ENCODE peak calls at places on chromosomes 5 and 9, in seven cellular contexts. Q is astrocyte of the spinal cord, K is uterus, S is OCI-LY7, X is AG04450, W is upper lobe of right lung, E is GM12865. R is an unnamed sample.

GRCh38 chr9:128098936-128099931 is 28.3 kb downstream of the PTGES2 start:
- DNase-seq in Q (no peak), K (no peak), S (no peak), X (no peak), W (no peak), E (no peak), R (no peak)

GRCh38 chr9:104906441-104907277 is 21.3 kb downstream of the ABCA1 start:
- DNase-seq in Q (peak), K (peak), S (no peak), X (no peak), W (no peak), E (no peak), R (no peak)

GRCh38 chr5:39356263-39356662 is 8.0 kb downstream of the C9 start:
- DNase-seq in Q (no peak), K (no peak), S (no peak), X (no peak), W (no peak), E (no peak), R (no peak)

GRCh38 chr9:112081918-112082729 is 93.0 kb downstream of the SUSD1 start:
- DNase-seq in Q (no peak), K (no peak), S (no peak), X (no peak), W (no peak), E (no peak), R (no peak)

GRCh38 chr9:27086818-27087680 is 22.0 kb upstream of the TEK start:
- DNase-seq in Q (peak), K (no peak), S (no peak), X (peak), W (no peak), E (no peak), R (peak)

GRCh38 chr5:74342948-74343682 is 297.4 kb downstream of the ENC1 start:
- DNase-seq in Q (peak), K (no peak), S (no peak), X (no peak), W (no peak), E (no peak), R (no peak)

GRCh38 chr5:89028579-89029272 is 145.7 kb upstream of the MEF2C start:
- DNase-seq in Q (peak), K (no peak), S (no peak), X (peak), W (no peak), E (no peak), R (no peak)

GRCh38 chr5:135660826-135661555 is 82.2 kb upstream of the CXCL14 start:
- DNase-seq in Q (peak), K (no peak), S (no peak), X (no peak), W (no peak), E (peak), R (no peak)

GRCh38 chr5:16406630-16407029 is 59.0 kb downstream of the ZNF622 start:
- DNase-seq in Q (no peak), K (no peak), S (no peak), X (no peak), W (no peak), E (no peak), R (no peak)

GRCh38 chr9:16031971-16032370 is 479.1 kb downstream of the CCDC171 start:
- DNase-seq in Q (peak), K (no peak), S (no peak), X (no peak), W (no peak), E (no peak), R (no peak)

GRCh38 chr5:53052499-53052898 is 57.1 kb downstream of the MOCS2 start:
- DNase-seq in Q (no peak), K (no peak), S (no peak), X (no peak), W (no peak), E (no peak), R (no peak)

GRCh38 chr9:26166537-26166936 is 488.3 kb upstream of the TUSC1 start:
- DNase-seq in Q (no peak), K (no peak), S (no peak), X (no peak), W (no peak), E (no peak), R (no peak)

GRCh38 chr9:90034071-90034470 is 429.3 kb downstream of the GADD45G start:
- DNase-seq in Q (no peak), K (no peak), S (no peak), X (no peak), W (no peak), E (no peak), R (no peak)

DNA sequence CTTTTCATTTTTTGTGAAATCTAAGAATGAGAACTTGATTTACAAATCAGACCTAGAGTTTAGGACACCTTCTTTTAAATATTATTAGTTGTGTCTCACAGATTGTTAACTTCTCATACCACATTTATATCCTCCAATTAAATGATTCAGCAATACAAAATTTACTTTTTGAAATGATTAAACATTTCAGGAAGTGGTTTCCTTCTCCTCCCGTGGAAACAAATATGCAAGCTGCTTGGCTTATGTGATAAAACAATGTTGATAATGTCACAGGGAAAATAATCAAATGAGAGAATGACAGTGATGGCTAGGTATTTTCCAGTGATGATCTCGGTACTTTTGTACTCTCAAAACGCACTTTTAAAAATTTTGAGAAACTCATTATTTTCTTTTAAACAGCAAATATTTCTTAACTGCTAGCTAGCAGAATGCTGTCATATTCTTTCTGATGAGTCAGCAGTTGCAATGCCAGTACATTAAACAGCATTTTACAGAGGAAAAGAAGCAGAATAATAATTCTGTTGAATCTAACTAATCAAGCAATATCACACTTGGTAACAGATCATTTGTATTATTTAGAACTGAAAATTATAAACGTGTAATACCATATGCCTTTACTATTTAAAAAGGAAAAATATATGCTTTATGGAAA is 53.5 kb upstream of the CDH18 start:
- DNase-seq in Q (peak), K (no peak), S (no peak), X (no peak), W (no peak), E (no peak), R (no peak)
- H3K4me3 ChIP-seq in Q (no peak), K (no peak), S (no peak), X (no peak), W (no peak), E (no peak), R (no peak)

DNA sequence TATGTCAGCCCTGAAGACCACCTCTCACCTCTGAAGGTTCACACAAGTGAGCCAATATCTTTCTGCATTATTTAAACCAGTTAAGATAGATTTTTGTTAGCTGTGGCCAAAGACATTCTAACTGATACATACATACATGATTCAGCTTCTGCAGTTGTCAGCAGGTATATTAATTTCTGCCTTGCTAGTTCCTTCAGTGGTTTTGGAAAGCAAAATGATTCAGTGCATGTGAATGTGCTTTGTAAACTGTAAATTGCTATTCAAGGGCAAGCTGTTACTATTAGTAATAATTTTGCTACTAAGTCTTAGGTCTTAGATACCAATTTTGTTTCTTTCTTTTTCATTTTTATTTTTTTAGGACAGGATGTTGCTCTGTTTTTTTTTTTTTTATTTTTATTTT is 89.2 kb upstream of the ERBIN start:
- DNase-seq in Q (peak), K (no peak), S (no peak), X (peak), W (no peak), E (no peak), R (no peak)
- H3K4me3 ChIP-seq in Q (no peak), K (no peak), S (no peak), X (no peak), W (no peak), E (no peak), R (no peak)

DNA sequence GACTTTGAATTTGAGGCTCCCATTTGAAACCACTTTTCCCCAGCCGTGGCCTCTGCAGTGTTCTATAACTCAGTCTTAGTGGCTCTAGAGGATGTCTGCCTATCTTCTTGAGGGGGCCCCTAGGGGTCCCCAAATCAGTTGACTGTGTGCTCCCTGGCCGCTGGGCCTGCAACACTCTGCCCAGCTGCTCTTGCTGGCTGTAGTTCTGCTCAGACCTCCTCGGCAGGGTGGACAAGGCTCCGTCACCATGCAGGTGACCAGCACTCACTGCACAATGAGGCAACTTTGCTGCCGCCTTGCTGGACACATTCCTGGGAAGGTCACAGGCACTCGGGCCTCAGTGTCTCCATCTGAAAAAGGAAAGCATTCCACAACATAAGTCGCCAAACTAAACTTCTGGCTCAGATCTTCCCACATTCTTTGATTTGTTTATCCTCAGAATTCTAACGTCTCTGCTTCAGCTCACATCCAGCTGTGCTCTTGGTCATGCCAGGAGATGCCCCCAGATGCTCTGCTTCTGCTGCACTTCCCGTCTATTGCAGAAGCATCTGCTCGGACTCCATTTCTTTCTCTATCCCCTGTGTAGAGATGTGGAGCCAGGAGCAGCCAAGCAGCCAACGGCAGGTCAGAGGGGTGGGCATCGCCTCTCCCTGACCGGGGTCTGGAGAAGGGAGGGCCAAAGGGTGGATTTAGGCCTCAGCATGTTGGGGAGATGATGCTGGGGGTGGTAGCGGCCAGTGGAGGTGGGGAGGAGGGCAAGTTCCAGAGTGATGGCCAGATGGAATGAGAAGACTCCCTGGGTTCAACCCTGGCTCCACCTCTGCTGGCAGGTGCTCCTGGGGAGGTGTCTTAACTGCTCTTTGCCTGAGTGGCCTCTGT is 133.6 kb downstream of the MVB12B start:
- DNase-seq in Q (no peak), K (no peak), S (no peak), X (peak), W (peak), E (no peak), R (no peak)
- H3K4me3 ChIP-seq in Q (no peak), K (no peak), S (no peak), X (no peak), W (no peak), E (no peak), R (no peak)

GRCh38 chr5:121432-121831 is 29.5 kb downstream of the PLEKHG4B start:
- DNase-seq in Q (no peak), K (no peak), S (peak), X (no peak), W (no peak), E (no peak), R (no peak)

GRCh38 chr5:119486-120097 is 27.6 kb downstream of the PLEKHG4B start:
- DNase-seq in Q (no peak), K (no peak), S (no peak), X (no peak), W (no peak), E (no peak), R (no peak)
- H3K4me3 ChIP-seq in Q (no peak), K (no peak), S (no peak), X (no peak), W (no peak), E (no peak), R (no peak)

DNA sequence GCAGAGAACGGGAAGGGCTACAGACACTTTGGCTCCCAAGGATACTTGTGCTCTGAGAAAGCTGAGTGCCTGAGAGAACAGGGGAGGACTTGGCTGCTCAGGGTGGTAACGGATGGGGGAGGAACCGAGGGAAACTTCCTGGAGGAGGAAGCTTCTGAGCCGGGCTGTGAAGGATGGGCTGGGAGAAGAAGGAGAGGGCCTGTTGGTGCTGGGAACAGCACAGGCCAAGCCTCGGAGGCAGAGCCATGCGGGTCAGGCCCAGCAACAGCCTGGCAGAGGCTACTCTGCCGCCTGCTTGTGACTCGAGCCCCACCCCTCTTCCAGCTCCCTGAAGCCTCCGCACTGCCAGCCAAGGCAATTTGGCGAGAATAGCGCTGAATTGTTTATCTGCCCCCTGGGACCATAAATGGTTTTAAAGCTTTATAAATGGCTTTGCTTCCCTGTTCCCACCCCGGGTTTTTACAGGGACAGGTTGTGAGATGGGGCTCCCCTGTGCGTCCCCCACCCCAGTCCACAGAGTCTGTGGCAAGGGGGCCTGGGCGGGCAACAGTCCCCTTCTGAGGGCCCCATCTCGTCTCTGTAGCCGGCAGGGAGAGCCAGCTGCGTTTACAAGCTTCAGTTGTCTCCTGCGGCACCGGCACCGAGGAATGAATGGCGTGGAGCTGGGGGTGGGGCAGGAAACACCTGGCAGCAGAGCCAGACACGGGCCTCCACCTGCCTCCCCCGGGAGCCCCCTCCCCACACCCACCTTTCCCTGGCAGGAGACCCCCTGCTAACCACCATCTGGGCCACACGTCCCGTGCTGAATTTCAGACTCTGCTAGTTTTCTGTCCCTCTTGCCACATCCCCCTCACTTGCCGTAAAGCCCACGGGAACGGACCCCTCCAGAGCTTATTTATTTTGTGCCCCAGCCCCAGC is 24.4 kb downstream of the FAM163B start:
- DNase-seq in Q (no peak), K (no peak), S (peak), X (no peak), W (no peak), E (no peak), R (no peak)
- H3K4me3 ChIP-seq in Q (no peak), K (no peak), S (peak), X (no peak), W (no peak), E (no peak), R (no peak)

DNA sequence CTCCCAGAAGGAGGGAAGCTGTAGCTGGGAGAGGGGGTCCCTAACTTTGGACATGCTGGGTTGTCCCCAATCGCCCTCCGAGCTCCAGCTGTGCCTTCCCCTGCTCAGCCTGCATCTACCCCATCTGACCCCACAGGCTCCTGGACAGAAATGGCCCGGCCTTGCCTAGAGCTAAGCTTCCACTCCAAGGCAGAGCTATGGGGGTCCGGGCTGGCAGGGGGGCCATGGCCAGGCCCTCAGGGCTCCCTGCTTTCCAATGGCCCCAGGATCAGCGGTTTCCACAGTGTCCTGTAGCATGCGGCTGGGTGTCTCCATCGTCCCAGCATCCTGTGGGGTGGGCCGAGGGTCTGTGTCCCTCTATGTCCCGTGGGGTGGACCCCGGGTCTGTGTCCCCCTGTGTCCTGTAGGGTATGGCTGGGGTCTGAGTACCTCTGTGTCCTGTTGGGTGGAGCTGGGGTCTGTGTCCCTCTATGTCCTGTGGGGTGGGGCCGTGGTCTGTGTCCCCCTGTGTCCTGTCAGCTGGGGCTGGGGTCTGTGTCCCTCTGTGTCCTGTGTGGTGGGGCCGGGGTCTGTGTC is 130.6 kb downstream of the RXRA start:
- DNase-seq in Q (no peak), K (no peak), S (no peak), X (no peak), W (no peak), E (no peak), R (no peak)
- H3K4me3 ChIP-seq in Q (no peak), K (peak), S (no peak), X (no peak), W (peak), E (no peak), R (no peak)

GRCh38 chr5:140557965-140558364 is 692 bp upstream of the SRA1 start:
- DNase-seq in Q (no peak), K (no peak), S (no peak), X (no peak), W (no peak), E (no peak), R (no peak)
- H3K4me3 ChIP-seq in Q (no peak), K (no peak), S (peak), X (no peak), W (no peak), E (peak), R (peak)

R was measured in SJSA1.